ENCODE peak calls at places on chromosomes 6 and 20, in five cellular contexts. D is colonic mucosa, Q is NB4, J is astrocyte of the cerebellum, W is gastrocnemius medialis. M is an unnamed sample.

GRCh38 chr20:29740601-29740950 is 1516.9 kb upstream of the DEFB115 start:
- DNase-seq in Q (no peak), D (no peak), W (no peak), J (no peak), M (no peak)

GRCh38 chr6:147382945-147383554 is 125.4 kb upstream of the SAMD5 start:
- DNase-seq in Q (peak; percentile 47), D (no peak), W (no peak), J (peak; percentile 28), M (no peak)

GRCh38 chr20:45487231-45487635 is 17.7 kb downstream of the WFDC2 start:
- DNase-seq in J (no peak), D (no peak), Q (peak; percentile 30), W (no peak), M (no peak)

GRCh38 chr6:33967966-33968724 is 164.3 kb upstream of the MLN start:
- DNase-seq in J (no peak), W (no peak), D (peak; percentile 57), Q (no peak), M (no peak)

GRCh38 chr6:105849741-105850140 is 236.4 kb upstream of the PRDM1 start:
- DNase-seq in Q (no peak), D (no peak), J (no peak), W (no peak), M (no peak)

GRCh38 chr20:5328228-5328627 is 11.5 kb upstream of the PROKR2 start:
- DNase-seq in D (no peak), Q (no peak), J (no peak), W (no peak), M (no peak)

GRCh38 chr6:25169551-25170335 is 109.4 kb upstream of the CARMIL1 start:
- DNase-seq in J (peak; percentile 8), Q (no peak), D (no peak), W (no peak), M (no peak)

GRCh38 chr6:159378361-159378760 is 209.2 kb downstream of the FNDC1 start:
- DNase-seq in Q (no peak), J (no peak), D (no peak), W (no peak), M (no peak)

GRCh38 chr20:57467742-57468141 is 57.2 kb downstream of the CTCFL start:
- DNase-seq in J (no peak), Q (no peak), D (no peak), W (peak; percentile 58), M (no peak)

GRCh38 chr6:125197795-125198269 is 44.3 kb downstream of the TPD52L1 start:
- DNase-seq in J (peak; percentile 19), D (peak; percentile 85), Q (no peak), W (peak; percentile 96), M (no peak)

GRCh38 chr6:116422238-116422637 is 38.9 kb upstream of the CALHM6 start:
- DNase-seq in W (no peak), D (no peak), Q (no peak), J (no peak), M (no peak)

GRCh38 chr6:30789606-30790005 is 45.3 kb upstream of the IER3 start:
- DNase-seq in D (no peak), J (no peak), W (no peak), Q (no peak), M (no peak)

GRCh38 chr6:35300848-35301247 is 3.2 kb downstream of the DEF6 start:
- DNase-seq in Q (peak; percentile 68), J (no peak), D (no peak), W (no peak), M (no peak)

GRCh38 chr6:137223370-137224131 is 4.4 kb upstream of the IFNGR1 start:
- DNase-seq in J (no peak), D (peak; percentile 43), Q (peak; percentile 94), W (peak; percentile 47), M (peak; percentile 38)

GRCh38 chr6:31270788-31271640 is 878 bp downstream of the HLA-C start:
- DNase-seq in Q (peak; percentile 43), J (no peak), D (peak; percentile 75), W (peak; percentile 59), M (peak; percentile 74)

GRCh38 chr6:170112583-170112860 is 178.4 kb downstream of the DLL1 start:
- DNase-seq in J (no peak), Q (no peak), W (no peak), D (no peak), M (no peak)

GRCh38 chr6:129936329-129937165 is 75.4 kb upstream of the TMEM244 start:
- DNase-seq in W (no peak), D (peak; percentile 67), Q (peak; percentile 68), J (peak; percentile 34), M (peak; percentile 65)

GRCh38 chr20:45751714-45752113 is 29.6 kb downstream of the SPINT4 start:
- DNase-seq in W (no peak), Q (no peak), D (no peak), J (no peak), M (no peak)

GRCh38 chr6:150937126-150937906 is 71.8 kb downstream of the MTHFD1L start:
- DNase-seq in D (no peak), Q (no peak), W (peak; percentile 55), J (no peak), M (no peak)

GRCh38 chr6:47135772-47136171 is 93.6 kb upstream of the ADGRF1 start:
- DNase-seq in J (peak; percentile 88), W (no peak), D (no peak), Q (peak; percentile 47), M (no peak)

GRCh38 chr6:142728367-142728766 is 216.6 kb downstream of the HIVEP2 start:
- DNase-seq in D (peak; percentile 40), Q (peak; percentile 22), W (no peak), J (no peak), M (no peak)

GRCh38 chr20:36279362-36279761 is 26.8 kb upstream of the DLGAP4 start:
- DNase-seq in J (no peak), Q (no peak), W (no peak), D (no peak), M (no peak)

GRCh38 chr6:121442591-121442990 is 7.1 kb downstream of the GJA1 start:
- DNase-seq in W (no peak), Q (no peak), D (no peak), J (no peak), M (no peak)

GRCh38 chr6:34516391-34517324 is 39.5 kb downstream of the SPDEF start:
- DNase-seq in D (no peak), W (no peak), Q (no peak), J (no peak), M (no peak)

GRCh38 chr6:18415671-18416340 is 28.7 kb downstream of the RNF144B start:
- DNase-seq in J (peak; percentile 9), Q (no peak), W (peak; percentile 51), D (no peak), M (no peak)

GRCh38 chr20:45592574-45593189 is 13.6 kb upstream of the WFDC8 start:
- DNase-seq in J (no peak), Q (peak; percentile 85), D (peak; percentile 32), W (no peak), M (peak; percentile 77)

GRCh38 chr6:53032853-53033252 is 32.4 kb upstream of the FBXO9 start:
- DNase-seq in D (no peak), W (no peak), J (no peak), Q (no peak), M (no peak)

GRCh38 chr6:133185731-133186130 is 55.4 kb upstream of the EYA4 start:
- DNase-seq in Q (no peak), D (no peak), J (no peak), W (no peak), M (no peak)

GRCh38 chr6:44386929-44387345 is 569 bp upstream of the CDC5L start:
- DNase-seq in D (peak; percentile 25), W (no peak), Q (no peak), J (no peak), M (peak; percentile 7)

GRCh38 chr20:32551693-32552092 is 33.4 kb downstream of the NOL4L start:
- DNase-seq in W (no peak), Q (no peak), D (no peak), J (no peak), M (no peak)

GRCh38 chr6:111936718-111937117 is 63.5 kb upstream of the FYN start:
- DNase-seq in Q (no peak), D (no peak), W (no peak), J (no peak), M (no peak)
- H3K4me3 ChIP-seq in Q (no peak overlapping the region), D (no peak overlapping the region), W (no peak overlapping the region), J (no peak overlapping the region), M (no peak overlapping the region)

GRCh38 chr6:42260972-42261371 is 43.3 kb upstream of the MRPS10 start:
- DNase-seq in W (peak; percentile 53), J (no peak), Q (peak; percentile 65), D (no peak), M (peak; percentile 33)
- TF ChIP-seq CTCF in W (peak; percentile 29), J (peak; percentile 63), Q (peak; percentile 42), D (peak; percentile 40), M (peak; percentile 47)

GRCh38 chr6:156887623-156888269 is 110.6 kb downstream of the ARID1B start:
- DNase-seq in J (no peak), Q (no peak), D (no peak), W (no peak), M (no peak)

GRCh38 chr6:156886409-156886808 is 109.2 kb downstream of the ARID1B start:
- DNase-seq in W (no peak), D (no peak), Q (peak; percentile 80), J (no peak), M (peak; percentile 85)

GRCh38 chr6:156889986-156890385 is 112.8 kb downstream of the ARID1B start:
- DNase-seq in J (no peak), D (no peak), W (no peak), Q (no peak), M (no peak)

GRCh38 chr6:156889469-156889868 is 112.3 kb downstream of the ARID1B start:
- DNase-seq in J (no peak), W (no peak), D (no peak), Q (no peak), M (no peak)

DNA sequence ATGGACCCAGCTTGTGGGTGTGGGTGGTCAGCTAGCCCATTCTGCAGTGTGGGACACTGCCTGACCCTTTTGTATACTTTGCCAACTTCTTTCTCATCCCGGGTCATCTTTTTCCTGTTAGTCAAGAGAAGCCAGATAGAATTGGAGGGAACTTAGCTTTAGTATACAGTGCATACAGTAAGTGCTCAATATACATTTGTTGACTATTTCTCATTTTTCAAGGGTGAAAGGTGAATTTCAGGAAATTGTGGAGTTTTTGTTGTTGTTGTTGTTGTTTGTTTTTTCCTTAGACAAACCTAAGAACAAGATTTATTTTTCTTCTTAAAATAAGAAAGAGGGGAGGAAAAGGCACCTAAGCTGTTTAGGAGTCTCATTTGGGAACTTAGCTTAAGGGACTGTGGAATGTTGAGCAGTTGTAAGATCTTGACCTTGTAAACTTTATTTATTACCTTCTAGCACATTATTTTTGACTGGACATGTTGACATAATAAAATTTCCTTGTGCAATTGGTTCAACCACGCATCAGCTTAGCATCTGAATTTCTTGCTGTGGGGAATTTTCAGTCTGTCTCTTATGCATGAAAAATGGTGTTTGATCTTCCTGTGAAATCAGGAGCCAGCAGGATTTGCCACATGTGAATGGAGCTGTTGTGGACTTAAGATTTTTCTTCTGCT is 113.6 kb downstream of the ARID1B start:
- DNase-seq in D (no peak), Q (no peak), W (no peak), J (no peak), M (no peak)
- H3K4me3 ChIP-seq in D (no peak overlapping the region), Q (no peak overlapping the region), W (no peak overlapping the region), J (no peak overlapping the region), M (no peak overlapping the region)

GRCh38 chr6:32625137-32625536 is 12.1 kb upstream of the HLA-DQA1 start:
- DNase-seq in Q (no peak), W (no peak), D (no peak), J (no peak), M (no peak)

GRCh38 chr6:32624565-32624964 is 12.6 kb upstream of the HLA-DQA1 start:
- DNase-seq in D (no peak), J (no peak), Q (no peak), W (no peak), M (no peak)

GRCh38 chr6:32623693-32624092 is 13.5 kb upstream of the HLA-DQA1 start:
- DNase-seq in J (no peak), D (no peak), Q (peak; percentile 69), W (no peak), M (peak; percentile 61)

GRCh38 chr6:32621372-32621771 is 15.8 kb upstream of the HLA-DQA1 start:
- DNase-seq in Q (no peak), W (no peak), D (no peak), J (no peak), M (no peak)

GRCh38 chr6:32622545-32623401 is 14.4 kb upstream of the HLA-DQA1 start:
- DNase-seq in D (peak; percentile 22), Q (peak; percentile 62), J (no peak), W (no peak), M (peak; percentile 94)
- TF ChIP-seq CTCF in D (no peak), Q (peak; percentile 40), J (peak; percentile 10), W (no peak), M (peak; percentile 70)